ENCODE peak calls at places on chromosomes 12 and 14, in five cellular contexts. B is H1, Y is astrocyte of the spinal cord, V is IMR-90, M is AG10803. N is an unnamed sample.

GRCh38 chr14:94288610-94289465 is 4.2 kb downstream of the SERPINA10 start:
- DNase-seq in B (no peak), Y (no peak), V (no peak), M (no peak), N (no peak)

GRCh38 chr14:70018713-70019201 is 139.5 kb downstream of the SMOC1 start:
- DNase-seq in B (no peak), Y (peak), V (peak), M (peak), N (no peak)

GRCh38 chr14:67846029-67846610 is 26.5 kb downstream of the RAD51B start:
- DNase-seq in B (no peak), Y (no peak), V (no peak), M (no peak), N (no peak)

GRCh38 chr12:99984271-99985128 is at the start of gene ANKS1B:
- DNase-seq in B (peak), Y (peak), V (peak), M (peak), N (peak)

GRCh38 chr12:48119078-48119833 is at the start of gene PFKM:
- DNase-seq in B (peak), Y (peak), V (peak), M (peak), N (peak)

GRCh38 chr14:96792581-96792980 is 4.6 kb upstream of the VRK1 start:
- DNase-seq in B (no peak), Y (no peak), V (no peak), M (no peak), N (no peak)

GRCh38 chr12:32369202-32369601 is 30.2 kb upstream of the FGD4 start:
- DNase-seq in B (no peak), Y (no peak), V (no peak), M (no peak), N (no peak)

GRCh38 chr14:100900837-100901390 is 2.6 kb downstream of the RTL1 start:
- DNase-seq in B (peak), Y (no peak), V (no peak), M (no peak), N (peak)

GRCh38 chr12:122841544-122842321 is 6.5 kb downstream of the HIP1R start:
- DNase-seq in B (no peak), Y (peak), V (peak), M (peak), N (no peak)

GRCh38 chr12:124545508-124546418 is 21.6 kb downstream of the NCOR2 start:
- DNase-seq in B (no peak), Y (peak), V (peak), M (peak), N (peak)

GRCh38 chr12:82507656-82508055 is 149.3 kb downstream of the METTL25 start:
- DNase-seq in B (no peak), Y (no peak), V (no peak), M (no peak), N (no peak)

GRCh38 chr12:570237-570925 is 92.9 kb downstream of the NINJ2 start:
- DNase-seq in B (peak), Y (peak), V (peak), M (peak), N (no peak)

GRCh38 chr14:91230363-91231035 is 14.0 kb downstream of the GPR68 start:
- DNase-seq in B (no peak), Y (peak), V (peak), M (no peak), N (no peak)
- H3K4me3 ChIP-seq in B (no peak), Y (no peak), V (no peak), M (no peak), N (no peak)

DNA sequence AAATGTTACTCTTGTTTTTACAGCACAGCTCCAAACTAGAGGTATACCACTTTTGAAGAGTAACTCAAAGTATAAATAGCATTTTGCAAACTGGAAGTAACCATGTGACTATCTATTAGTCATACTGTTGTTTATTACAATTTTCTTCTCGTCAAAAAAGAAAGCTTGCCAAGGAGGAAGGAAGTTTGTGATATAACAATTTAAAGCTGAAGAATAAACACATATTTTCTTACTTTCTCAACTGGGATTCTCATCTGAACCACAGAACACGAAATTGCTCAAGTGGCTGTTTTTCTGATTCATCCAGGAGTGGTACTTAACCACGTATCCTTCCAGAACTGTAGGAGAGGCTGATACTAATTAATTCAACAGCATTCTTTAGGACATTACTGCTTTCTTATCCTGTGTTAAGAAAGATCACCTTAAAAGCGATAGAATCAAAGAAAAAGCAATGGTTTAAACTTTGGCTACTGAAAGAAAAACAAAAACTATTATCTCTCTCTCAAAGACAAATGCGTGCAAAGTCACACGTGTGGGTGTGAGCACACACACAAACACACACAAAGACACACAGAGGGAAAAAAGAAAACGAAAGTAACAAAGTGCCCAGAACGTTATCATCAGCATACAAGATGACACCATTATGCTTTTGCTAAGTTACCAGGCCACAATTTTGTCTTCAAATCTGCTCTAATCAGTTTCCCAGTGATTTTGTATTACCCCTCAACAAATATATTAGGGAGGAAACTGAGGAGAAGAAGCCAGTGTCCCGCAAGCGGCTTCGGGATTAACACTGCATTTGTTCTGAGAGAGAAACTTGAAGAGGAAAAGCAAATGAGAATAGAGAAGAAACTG is at the start of gene CLEC2B:
- DNase-seq in B (no peak), Y (peak), V (peak), M (peak), N (no peak)
- H3K4me3 ChIP-seq in B (no peak), Y (peak), V (peak), M (peak), N (peak)

GRCh38 chr14:56989359-56989758 is 179.1 kb upstream of the OTX2 start:
- DNase-seq in B (no peak), Y (no peak), V (no peak), M (no peak), N (no peak)

GRCh38 chr14:56995010-56995409 is 184.7 kb upstream of the OTX2 start:
- DNase-seq in B (no peak), Y (no peak), V (no peak), M (no peak), N (no peak)

GRCh38 chr14:56996721-56997399 is 186.6 kb upstream of the OTX2 start:
- DNase-seq in B (no peak), Y (no peak), V (no peak), M (no peak), N (no peak)

GRCh38 chr14:56992332-56992820 is 182.1 kb upstream of the OTX2 start:
- DNase-seq in B (no peak), Y (no peak), V (no peak), M (no peak), N (no peak)
- H3K4me3 ChIP-seq in B (no peak), Y (no peak), V (no peak), M (no peak), N (no peak)

GRCh38 chr12:54215990-54216579 is 27.3 kb upstream of the SMUG1 start:
- DNase-seq in B (peak), Y (no peak), V (no peak), M (no peak), N (peak)
- H3K4me3 ChIP-seq in B (no peak), Y (no peak), V (no peak), M (no peak), N (peak)

DNA sequence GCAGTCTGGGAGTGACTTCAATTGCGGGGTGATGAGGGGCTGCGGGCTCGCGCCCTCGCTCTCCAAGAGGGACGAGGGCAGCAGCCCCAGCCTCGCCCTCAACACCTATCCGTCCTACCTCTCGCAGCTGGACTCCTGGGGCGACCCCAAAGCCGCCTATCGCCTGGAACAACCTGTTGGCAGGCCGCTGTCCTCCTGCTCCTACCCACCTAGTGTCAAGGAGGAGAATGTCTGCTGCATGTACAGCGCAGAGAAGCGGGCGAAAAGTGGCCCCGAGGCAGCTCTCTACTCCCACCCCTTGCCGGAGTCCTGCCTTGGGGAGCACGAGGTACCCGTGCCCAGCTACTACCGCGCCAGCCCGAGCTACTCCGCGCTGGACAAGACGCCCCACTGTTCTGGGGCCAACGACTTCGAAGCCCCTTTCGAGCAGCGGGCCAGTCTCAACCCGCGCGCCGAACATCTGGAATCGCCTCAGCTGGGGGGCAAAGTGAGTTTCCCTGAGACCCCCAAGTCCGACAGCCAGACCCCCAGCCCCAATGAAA is 483 bp downstream of the HOXC10 start:
- DNase-seq in B (no peak), Y (no peak), V (no peak), M (no peak), N (no peak)
- H3K4me3 ChIP-seq in B (no peak), Y (no peak), V (no peak), M (peak), N (no peak)

N was measured in Karpas-422.